ENCODE peak calls at places on chromosomes 11 and 22, in eight cellular contexts. B, I, V, N, Z, O, L and T are unnamed samples.

GRCh38 chr11:107581147-107581546 is 9.8 kb upstream of the ELMOD1 start:
- DNase-seq in B (no peak), I (no peak), V (no peak), N (no peak), Z (no peak), O (no peak), L (no peak), T (no peak)

GRCh38 chr11:71252782-71253730 is 679 bp upstream of the SHANK2 start:
- DNase-seq in B (no peak), I (no peak), V (no peak), N (no peak), Z (no peak), O (no peak), L (no peak), T (no peak)

GRCh38 chr11:120254788-120255518 is 15.0 kb downstream of the POU2F3 start:
- DNase-seq in B (no peak), I (no peak), V (no peak), N (no peak), Z (no peak), O (peak), L (no peak), T (no peak)

GRCh38 chr11:47412152-47412746 is 3.9 kb downstream of the SLC39A13 start:
- DNase-seq in B (peak), I (no peak), V (peak), N (no peak), Z (peak), O (peak), L (peak), T (peak)

GRCh38 chr11:39678996-39679395 is 1780.5 kb downstream of the LRRC4C start:
- DNase-seq in B (no peak), I (no peak), V (no peak), N (no peak), Z (no peak), O (no peak), L (no peak), T (peak)

GRCh38 chr22:41799486-41800347 is 762 bp upstream of the CCDC134 start:
- DNase-seq in B (no peak), I (no peak), V (peak), N (no peak), Z (peak), O (peak), L (no peak), T (no peak)

GRCh38 chr11:61011950-61012830 is 40.7 kb downstream of the CD6 start:
- DNase-seq in B (no peak), I (no peak), V (no peak), N (no peak), Z (peak), O (no peak), L (no peak), T (no peak)

GRCh38 chr11:61752117-61752924 is at the start of gene MYRF:
- DNase-seq in B (peak), I (peak), V (peak), N (peak), Z (peak), O (peak), L (peak), T (peak)

GRCh38 chr22:24325105-24325757 is 54.6 kb downstream of the SPECC1L start:
- DNase-seq in B (peak), I (peak), V (no peak), N (no peak), Z (no peak), O (peak), L (no peak), T (peak)